ENCODE peak calls at places on chromosomes 12 and 14, in four cellular contexts. Y, I, V and H are unnamed samples.

GRCh38 chr12:70756118-70756517 is 118.9 kb upstream of the PTPRB start:
- DNase-seq in Y (no peak), I (no peak), V (no peak), H (no peak)

GRCh38 chr14:49654511-49654910 is 19.5 kb upstream of the DNAAF2 start:
- DNase-seq in V (no peak), I (no peak), Y (no peak), H (no peak)

GRCh38 chr12:70598467-70599194 is 38.6 kb downstream of the PTPRB start:
- DNase-seq in I (no peak), V (no peak), Y (no peak), H (no peak)

GRCh38 chr12:48247181-48247966 is 44.3 kb upstream of the OR10AD1 start:
- DNase-seq in I (no peak), Y (no peak), V (no peak), H (no peak)

GRCh38 chr12:5379737-5380496 is 52.0 kb upstream of the NTF3 start:
- DNase-seq in Y (peak; percentile 13), V (no peak), I (no peak), H (no peak)

GRCh38 chr14:71138236-71139057 is 231.2 kb downstream of the PCNX1 start:
- DNase-seq in V (no peak), I (no peak), Y (no peak), H (no peak)

GRCh38 chr14:104979758-104980591 is 1.8 kb upstream of the AHNAK2 start:
- DNase-seq in I (no peak), V (no peak), Y (no peak), H (no peak)

GRCh38 chr12:68428211-68428610 is 96.0 kb upstream of the MDM1 start:
- DNase-seq in I (no peak), Y (no peak), V (no peak), H (peak; percentile 49)

GRCh38 chr12:120100630-120101029 is 15.9 kb downstream of the RAB35 start:
- DNase-seq in Y (no peak), I (no peak), V (no peak), H (no peak)

GRCh38 chr14:35196571-35196970 is 74.2 kb downstream of the PRORP start:
- DNase-seq in Y (no peak), V (no peak), I (no peak), H (no peak)

GRCh38 chr12:123995023-123995422 is 22.0 kb downstream of the ZNF664 start:
- DNase-seq in V (no peak), Y (no peak), I (no peak), H (no peak)

GRCh38 chr12:60201891-60202290 is 606.1 kb downstream of the SLC16A7 start:
- DNase-seq in V (no peak), Y (no peak), I (no peak), H (no peak)

GRCh38 chr12:98591209-98591608 is 2.3 kb upstream of the SLC25A3 start:
- DNase-seq in Y (no peak), I (peak; percentile 31), V (no peak), H (no peak)

GRCh38 chr14:31229638-31230229 is 22.1 kb upstream of the HECTD1 start:
- DNase-seq in I (peak; percentile 100), Y (no peak), V (peak; percentile 51), H (no peak)

GRCh38 chr12:10409387-10409786 is at the start of gene KLRC4:
- DNase-seq in I (no peak), V (no peak), Y (no peak), H (no peak)

GRCh38 chr12:101490286-101490920 is 15.3 kb downstream of the SPIC start:
- DNase-seq in I (peak; percentile 61), V (peak; percentile 47), Y (no peak), H (peak; percentile 67)

GRCh38 chr12:112381898-112382796 is at the start of gene HECTD4:
- DNase-seq in V (peak; percentile 98), Y (peak; percentile 34), I (peak; percentile 82), H (peak; percentile 84)

GRCh38 chr14:92651106-92651792 is 97.2 kb downstream of the LGMN start:
- DNase-seq in V (no peak), Y (peak; percentile 76), I (no peak), H (no peak)

GRCh38 chr12:103930787-103931536 is 752 bp downstream of the HSP90B1 start:
- DNase-seq in V (no peak), Y (no peak), I (peak; percentile 13), H (no peak)

GRCh38 chr14:30002859-30003258 is 75.2 kb upstream of the PRKD1 start:
- DNase-seq in I (peak; percentile 23), Y (no peak), V (no peak), H (no peak)

GRCh38 chr14:54226558-54226957 is 170.2 kb upstream of the CDKN3 start:
- DNase-seq in I (no peak), Y (no peak), V (no peak), H (no peak)

GRCh38 chr12:28963554-28963953 is 185.5 kb upstream of the FAR2 start:
- DNase-seq in Y (no peak), I (no peak), V (no peak), H (peak; percentile 43)

GRCh38 chr14:68693926-68694325 is 98.9 kb downstream of the ZFP36L1 start:
- DNase-seq in Y (no peak), V (no peak), I (no peak), H (no peak)

GRCh38 chr14:57182760-57183503 is 85.8 kb downstream of the EXOC5 start:
- DNase-seq in I (peak; percentile 15), Y (no peak), V (no peak), H (peak; percentile 22)

GRCh38 chr12:57888407-57889157 is 42.1 kb upstream of the CTDSP2 start:
- DNase-seq in Y (no peak), I (no peak), V (no peak), H (no peak)

GRCh38 chr14:23361320-23361719 is 3.7 kb downstream of the EFS start:
- DNase-seq in I (no peak), V (no peak), Y (no peak), H (no peak)

GRCh38 chr12:1608783-1609119 is 14.4 kb upstream of the FBXL14 start:
- DNase-seq in I (no peak), V (no peak), Y (no peak), H (no peak)

GRCh38 chr14:99707921-99708320 is 23.8 kb downstream of the CYP46A1 start:
- DNase-seq in V (peak; percentile 29), I (no peak), Y (no peak), H (no peak)

GRCh38 chr12:7289743-7290142 is 14.1 kb upstream of the ACSM4 start:
- DNase-seq in I (no peak), Y (no peak), V (no peak), H (peak; percentile 77)

GRCh38 chr12:7295529-7295928 is 8.3 kb upstream of the ACSM4 start:
- DNase-seq in I (no peak), Y (no peak), V (no peak), H (no peak)

GRCh38 chr12:7292300-7292699 is 11.6 kb upstream of the ACSM4 start:
- DNase-seq in Y (no peak), V (no peak), I (no peak), H (no peak)

GRCh38 chr12:7293670-7294069 is 10.2 kb upstream of the ACSM4 start:
- DNase-seq in Y (no peak), V (no peak), I (no peak), H (no peak)
- TF ChIP-seq ZNF274 in Y (no peak), V (no peak), I (no peak), H (no peak)

DNA sequence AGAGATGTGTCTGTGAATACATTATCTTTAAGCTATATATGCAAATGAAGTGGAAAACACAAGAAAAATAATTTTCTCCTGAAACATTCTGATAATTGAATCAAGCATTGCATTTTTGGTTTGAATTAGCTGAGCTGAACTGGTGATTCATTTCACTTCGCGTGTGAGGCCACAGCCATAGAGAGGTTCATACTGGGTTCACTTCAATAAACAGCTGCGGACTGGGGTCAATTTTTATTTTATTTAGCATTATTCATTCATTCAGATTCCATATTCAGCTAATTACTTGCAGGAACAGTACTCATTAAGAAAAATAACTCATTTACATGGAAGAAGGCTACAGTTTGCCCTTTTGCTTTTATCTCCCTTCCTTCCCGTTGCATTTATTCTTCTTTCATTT is 195.2 kb upstream of the LRIG3 start:
- DNase-seq in I (no peak), V (no peak), Y (no peak), H (no peak)
- TF ChIP-seq YY1 in I (no peak), V (no peak), Y (no peak), H (no peak)

GRCh38 chr12:107558141-107558815 is 127.3 kb upstream of the PWP1 start:
- DNase-seq in Y (no peak), V (no peak), I (no peak), H (no peak)
- TF ChIP-seq SUZ12 in Y (no peak), V (no peak), I (no peak), H (no peak)

GRCh38 chr12:91819132-91819447 is 326.6 kb downstream of the BTG1 start:
- DNase-seq in I (no peak), V (no peak), Y (no peak), H (no peak)
- TF ChIP-seq ZNF274 in I (no peak), V (no peak), Y (no peak), H (no peak)

DNA sequence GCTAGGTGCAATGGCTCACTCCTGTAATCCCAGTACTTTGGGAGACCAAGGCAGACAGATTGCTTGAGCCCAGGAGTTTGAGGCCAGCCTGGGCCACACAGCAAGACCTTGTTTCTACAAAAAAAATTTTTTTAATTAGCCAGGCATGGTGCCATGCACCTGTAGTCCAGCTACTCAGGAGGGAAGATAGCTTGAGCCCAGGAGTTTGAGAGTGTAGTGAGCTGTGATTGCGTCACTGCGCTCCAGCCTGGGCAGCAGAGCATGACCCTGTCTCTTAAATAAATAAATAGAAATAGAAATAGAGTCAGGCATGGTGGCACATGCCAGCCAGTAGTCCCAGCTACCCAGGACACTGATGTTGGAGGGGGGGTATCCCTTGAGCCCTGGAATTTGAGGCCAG is 36.7 kb upstream of the CLIP1 start:
- DNase-seq in Y (no peak), V (no peak), I (no peak), H (no peak)
- TF ChIP-seq YY1 in Y (no peak), V (no peak), I (no peak), H (no peak)

DNA sequence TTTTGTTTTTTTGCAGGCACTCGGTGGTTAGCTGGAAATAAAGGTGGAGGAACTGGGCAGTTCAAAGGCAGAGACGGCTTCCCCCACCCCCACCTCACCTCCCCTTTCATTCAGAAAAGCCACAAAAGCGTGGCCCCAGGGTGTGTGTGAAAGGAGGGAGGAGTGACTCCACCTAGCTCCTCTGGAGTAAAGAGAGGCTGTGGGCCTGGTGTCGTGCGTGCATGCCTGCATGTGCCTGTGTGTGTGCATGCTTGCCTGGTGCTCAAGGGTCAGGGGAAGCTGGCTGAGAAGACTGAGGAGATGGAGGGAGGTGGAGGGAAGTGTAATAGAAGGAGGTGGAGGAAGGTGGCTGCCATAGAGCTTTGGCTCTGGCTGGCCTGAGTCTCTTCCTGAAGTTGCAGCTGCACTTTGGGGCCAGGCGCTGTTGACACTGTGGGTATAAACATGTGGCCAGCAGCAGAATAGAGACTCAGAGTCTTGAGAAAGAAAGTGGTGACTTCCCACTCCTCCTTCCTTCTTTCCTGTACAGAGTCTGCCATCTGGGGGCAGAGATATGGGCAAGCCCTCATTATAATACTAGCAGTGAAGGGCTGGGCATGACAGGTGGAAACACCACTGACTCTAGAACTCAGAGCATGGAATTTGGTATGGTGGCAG is 36.9 kb upstream of the SINHCAF start:
- DNase-seq in V (peak; percentile 58), Y (peak; percentile 46), I (peak; percentile 35), H (peak; percentile 79)
- TF ChIP-seq SUZ12 in V (no peak), Y (no peak), I (no peak), H (no peak)